ENCODE peak calls at places on chromosomes 13 and 19, in four cellular contexts. W, T, H and E are unnamed samples.

GRCh38 chr13:79581870-79582315 is 100.9 kb downstream of the NDFIP2 start:
- DNase-seq in W (no peak), T (no peak), H (no peak), E (peak; percentile 13)

GRCh38 chr19:35056513-35057063 is 15.1 kb downstream of the HPN start:
- DNase-seq in W (no peak), T (no peak), H (no peak), E (no peak)

GRCh38 chr19:28509079-28509895 is 703.7 kb downstream of the UQCRFS1 start:
- DNase-seq in W (no peak), T (no peak), H (no peak), E (no peak)

GRCh38 chr13:42707596-42707995 is 73.8 kb upstream of the FAM216B start:
- DNase-seq in W (no peak), T (no peak), H (no peak), E (no peak)

GRCh38 chr13:99540530-99540929 is 39.3 kb downstream of the TM9SF2 start:
- DNase-seq in W (no peak), T (no peak), H (no peak), E (no peak)

GRCh38 chr19:13082192-13083007 is 20.3 kb downstream of the LYL1 start:
- DNase-seq in W (peak; percentile 49), T (peak; percentile 66), H (no peak), E (peak; percentile 60)

GRCh38 chr13:26344980-26345379 is 91.1 kb downstream of the CDK8 start:
- DNase-seq in W (no peak), T (no peak), H (no peak), E (no peak)

GRCh38 chr13:28475916-28476725 is 18.8 kb downstream of the FLT1 start:
- DNase-seq in W (no peak), T (no peak), H (no peak), E (no peak)

GRCh38 chr19:50550594-50550966 is 17.7 kb downstream of the LRRC4B start:
- DNase-seq in W (no peak), T (no peak), H (no peak), E (no peak)

GRCh38 chr19:38650911-38651584 is 3.6 kb downstream of the ACTN4 start:
- DNase-seq in W (no peak), T (no peak), H (no peak), E (no peak)

GRCh38 chr19:11821474-11821873 is 7.4 kb downstream of the ZNF440 start:
- DNase-seq in W (peak; percentile 29), T (no peak), H (no peak), E (no peak)

GRCh38 chr13:61664821-61665705 is 249.4 kb upstream of the PCDH20 start:
- DNase-seq in W (no peak), T (no peak), H (no peak), E (no peak)

GRCh38 chr19:44260343-44260681 is 626 bp downstream of the ZNF233 start:
- DNase-seq in W (no peak), T (peak; percentile 21), H (no peak), E (peak; percentile 12)

GRCh38 chr19:13037161-13037560 is 41.9 kb downstream of the NFIX start:
- DNase-seq in W (no peak), T (no peak), H (no peak), E (no peak)

GRCh38 chr19:16527971-16528521 is 14.2 kb downstream of the CHERP start:
- DNase-seq in W (peak; percentile 36), T (peak; percentile 61), H (no peak), E (peak; percentile 59)
- TF ChIP-seq USF1 in W (no peak), T (no peak), H (no peak), E (no peak)

GRCh38 chr19:19627442-19627715 is 641 bp downstream of the LPAR2 start:
- DNase-seq in W (no peak), T (no peak), H (no peak), E (no peak)
- TF ChIP-seq USF1 in W (no peak), T (no peak), H (no peak), E (no peak)

GRCh38 chr13:97573011-97573410 is 139.0 kb downstream of the RAP2A start:
- DNase-seq in W (no peak), T (no peak), H (no peak), E (no peak)
- TF ChIP-seq USF1 in W (no peak), T (no peak), H (no peak), E (no peak)

GRCh38 chr13:50318887-50319286 is 303.6 kb downstream of the KCNRG start:
- DNase-seq in W (no peak), T (no peak), H (no peak), E (peak; percentile 40)

GRCh38 chr13:50319603-50320296 is 304.5 kb downstream of the KCNRG start:
- DNase-seq in W (peak; percentile 9), T (no peak), H (no peak), E (no peak)

GRCh38 chr13:50322006-50322405 is 306.8 kb downstream of the KCNRG start:
- DNase-seq in W (no peak), T (no peak), H (no peak), E (no peak)

GRCh38 chr13:50323440-50324070 is 308.3 kb downstream of the KCNRG start:
- DNase-seq in W (no peak), T (no peak), H (no peak), E (no peak)

DNA sequence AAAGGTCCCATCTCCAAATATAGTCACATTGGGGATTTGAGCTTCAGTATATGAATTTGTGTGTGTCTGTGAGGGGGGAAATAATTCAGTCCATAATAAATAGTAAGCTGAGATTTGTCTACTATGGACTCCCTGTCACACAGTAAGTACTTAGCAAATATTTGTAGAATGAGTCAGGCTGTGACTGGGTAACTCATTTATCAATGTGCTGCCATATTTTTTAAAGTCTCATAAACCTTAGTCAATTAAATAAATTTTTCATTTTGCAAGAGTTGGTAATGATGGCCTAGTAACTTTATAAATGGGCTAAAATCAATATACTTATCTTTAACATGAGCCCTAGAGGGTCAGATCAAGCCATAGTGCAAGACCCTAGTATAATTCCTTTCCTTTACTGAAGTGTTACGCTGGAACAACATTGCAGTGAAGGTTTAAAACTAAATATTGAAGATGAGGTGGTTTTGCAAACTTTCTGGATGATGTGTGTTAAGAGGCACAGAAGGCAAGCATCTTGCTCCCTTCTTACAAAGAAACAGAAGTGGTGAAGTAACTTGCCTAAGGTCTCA is 305.1 kb downstream of the KCNRG start:
- DNase-seq in W (no peak), T (no peak), H (no peak), E (no peak)
- TF ChIP-seq USF1 in W (no peak), T (no peak), H (no peak), E (no peak)

DNA sequence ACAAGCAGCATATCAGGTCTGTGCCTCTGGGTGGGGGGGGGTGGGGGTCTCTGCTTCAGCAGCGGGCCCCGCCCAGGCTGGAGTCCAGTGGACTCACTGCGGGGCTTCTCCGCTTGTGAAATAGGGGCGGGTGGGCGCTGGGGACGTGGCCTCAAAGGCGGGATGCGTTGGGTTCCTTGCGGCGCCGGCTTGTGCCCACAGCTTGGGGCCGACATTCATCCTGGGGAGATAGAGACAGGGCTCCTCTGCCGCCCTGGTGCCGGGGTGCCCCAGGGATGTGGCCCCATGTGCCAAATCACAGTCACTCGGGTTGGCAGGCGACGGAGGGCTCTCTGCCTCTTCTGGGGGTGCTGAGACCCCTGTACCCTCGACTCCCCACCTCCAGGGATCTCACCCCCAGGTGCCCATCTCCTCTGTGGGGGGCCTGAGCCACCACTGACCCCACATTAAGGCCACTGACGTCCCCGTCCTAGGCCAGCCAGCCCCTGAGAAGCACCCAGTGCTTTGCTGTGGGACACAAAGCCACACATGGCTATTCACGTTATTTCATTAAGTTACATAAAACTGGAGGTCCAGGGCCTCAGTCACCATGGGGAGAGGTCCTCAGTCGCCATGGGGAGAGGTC is 4.3 kb upstream of the EFNA2 start:
- DNase-seq in W (no peak), T (no peak), H (no peak), E (no peak)
- TF ChIP-seq USF1 in W (no peak), T (no peak), H (no peak), E (no peak)

GRCh38 chr19:51690359-51691121 is 2.6 kb upstream of the SPACA6 start:
- DNase-seq in W (peak; percentile 86), T (peak; percentile 84), H (no peak), E (peak; percentile 76)
- TF ChIP-seq USF1 in W (no peak), T (no peak), H (no peak), E (no peak)